ENCODE peak calls at places on chromosome 2, in five cellular contexts. One of them, this sample, is unnamed.

GRCh38 chr2:187547353-187547979 is 6.8 kb downstream of the TFPI start:
- DNase-seq in stomach: no peak
- DNase-seq in left ventricle myocardium inferior: peak
- DNase-seq in H1: no peak
- DNase-seq in pancreas: no peak
- DNase-seq in this sample: no peak

GRCh38 chr2:149401007-149401406 is 70.6 kb downstream of the LYPD6 start:
- DNase-seq in stomach: no peak
- DNase-seq in left ventricle myocardium inferior: no peak
- DNase-seq in H1: no peak
- DNase-seq in pancreas: no peak
- DNase-seq in this sample: no peak

GRCh38 chr2:159615187-159615935 is 987 bp downstream of the BAZ2B start:
- DNase-seq in stomach: peak
- DNase-seq in left ventricle myocardium inferior: peak
- DNase-seq in H1: peak
- DNase-seq in pancreas: peak
- DNase-seq in this sample: peak

GRCh38 chr2:195414479-195414878 is 242.5 kb upstream of the SLC39A10 start:
- DNase-seq in stomach: no peak
- DNase-seq in left ventricle myocardium inferior: no peak
- DNase-seq in H1: no peak
- DNase-seq in pancreas: no peak
- DNase-seq in this sample: no peak

GRCh38 chr2:86360781-86361180 is 23.4 kb upstream of the REEP1 start:
- DNase-seq in stomach: no peak
- DNase-seq in left ventricle myocardium inferior: no peak
- DNase-seq in H1: no peak
- DNase-seq in pancreas: no peak
- DNase-seq in this sample: no peak

GRCh38 chr2:38700113-38700780 is 34.3 kb downstream of the GALM start:
- DNase-seq in stomach: no peak
- DNase-seq in left ventricle myocardium inferior: no peak
- DNase-seq in H1: no peak
- DNase-seq in pancreas: no peak
- DNase-seq in this sample: no peak

GRCh38 chr2:44954902-44955592 is 13.5 kb downstream of the SIX3 start:
- DNase-seq in stomach: no peak
- DNase-seq in left ventricle myocardium inferior: no peak
- DNase-seq in H1: no peak
- DNase-seq in pancreas: no peak
- DNase-seq in this sample: no peak

GRCh38 chr2:239957681-239958181 is 67.4 kb downstream of the NDUFA10 start:
- DNase-seq in stomach: no peak
- DNase-seq in left ventricle myocardium inferior: peak
- DNase-seq in H1: no peak
- DNase-seq in pancreas: peak
- DNase-seq in this sample: no peak

GRCh38 chr2:27891820-27892105 is 1.2 kb downstream of the BABAM2 start:
- DNase-seq in stomach: no peak
- DNase-seq in left ventricle myocardium inferior: no peak
- DNase-seq in H1: no peak
- DNase-seq in pancreas: no peak
- DNase-seq in this sample: no peak

GRCh38 chr2:198476007-198476406 is 671.6 kb downstream of the PLCL1 start:
- DNase-seq in stomach: no peak
- DNase-seq in left ventricle myocardium inferior: no peak
- DNase-seq in H1: no peak
- DNase-seq in pancreas: no peak
- DNase-seq in this sample: no peak

GRCh38 chr2:237449193-237449797 is 35.3 kb upstream of the COL6A3 start:
- DNase-seq in stomach: no peak
- DNase-seq in left ventricle myocardium inferior: peak
- DNase-seq in H1: no peak
- DNase-seq in pancreas: no peak
- DNase-seq in this sample: no peak

GRCh38 chr2:146388757-146389156 is 1456.1 kb upstream of the ACVR2A start:
- DNase-seq in stomach: no peak
- DNase-seq in left ventricle myocardium inferior: no peak
- DNase-seq in H1: no peak
- DNase-seq in pancreas: no peak
- DNase-seq in this sample: no peak

GRCh38 chr2:28824207-28824606 is 13.6 kb downstream of the SPDYA start:
- DNase-seq in stomach: no peak
- DNase-seq in left ventricle myocardium inferior: no peak
- DNase-seq in H1: no peak
- DNase-seq in pancreas: no peak
- DNase-seq in this sample: no peak

GRCh38 chr2:43070039-43070438 is 156.4 kb downstream of the ZFP36L2 start:
- DNase-seq in stomach: peak
- DNase-seq in left ventricle myocardium inferior: peak
- DNase-seq in H1: no peak
- DNase-seq in pancreas: peak
- DNase-seq in this sample: peak

GRCh38 chr2:63189026-63189425 is 138.4 kb downstream of the OTX1 start:
- DNase-seq in stomach: no peak
- DNase-seq in left ventricle myocardium inferior: no peak
- DNase-seq in H1: peak
- DNase-seq in pancreas: no peak
- DNase-seq in this sample: no peak

GRCh38 chr2:37831081-37831780 is 93.9 kb upstream of the RMDN2 start:
- DNase-seq in stomach: no peak
- DNase-seq in left ventricle myocardium inferior: peak
- DNase-seq in H1: no peak
- DNase-seq in pancreas: no peak
- DNase-seq in this sample: no peak

GRCh38 chr2:101823849-101824248 is 126.3 kb downstream of the MAP4K4 start:
- DNase-seq in stomach: no peak
- DNase-seq in left ventricle myocardium inferior: no peak
- DNase-seq in H1: no peak
- DNase-seq in pancreas: no peak
- DNase-seq in this sample: no peak

GRCh38 chr2:8761529-8762164 is 75.8 kb downstream of the KIDINS220 start:
- DNase-seq in stomach: no peak
- DNase-seq in left ventricle myocardium inferior: no peak
- DNase-seq in H1: no peak
- DNase-seq in pancreas: no peak
- DNase-seq in this sample: no peak

GRCh38 chr2:20448246-20449046 is 1.6 kb downstream of the RHOB start:
- DNase-seq in stomach: peak
- DNase-seq in left ventricle myocardium inferior: no peak
- DNase-seq in H1: no peak
- DNase-seq in pancreas: no peak
- DNase-seq in this sample: peak

GRCh38 chr2:44005831-44006230 is 10.0 kb upstream of the LRPPRC start:
- DNase-seq in stomach: no peak
- DNase-seq in left ventricle myocardium inferior: no peak
- DNase-seq in H1: no peak
- DNase-seq in pancreas: no peak
- DNase-seq in this sample: no peak

GRCh38 chr2:190663839-190664238 is 15.0 kb downstream of the NAB1 start:
- DNase-seq in stomach: no peak
- DNase-seq in left ventricle myocardium inferior: no peak
- DNase-seq in H1: no peak
- DNase-seq in pancreas: no peak
- DNase-seq in this sample: no peak

GRCh38 chr2:147260243-147260642 is 584.6 kb upstream of the ACVR2A start:
- DNase-seq in stomach: no peak
- DNase-seq in left ventricle myocardium inferior: no peak
- DNase-seq in H1: no peak
- DNase-seq in pancreas: no peak
- DNase-seq in this sample: no peak

GRCh38 chr2:99084256-99084655 is 57.3 kb upstream of the C2orf15 start:
- DNase-seq in stomach: no peak
- DNase-seq in left ventricle myocardium inferior: no peak
- DNase-seq in H1: no peak
- DNase-seq in pancreas: no peak
- DNase-seq in this sample: no peak

GRCh38 chr2:69914235-69915049 is 467 bp upstream of the MXD1 start:
- DNase-seq in stomach: peak
- DNase-seq in left ventricle myocardium inferior: peak
- DNase-seq in H1: peak
- DNase-seq in pancreas: peak
- DNase-seq in this sample: peak

GRCh38 chr2:112714331-112714730 is 6.5 kb upstream of the NT5DC4 start:
- DNase-seq in stomach: no peak
- DNase-seq in left ventricle myocardium inferior: no peak
- DNase-seq in H1: no peak
- DNase-seq in pancreas: no peak
- DNase-seq in this sample: no peak

GRCh38 chr2:232348936-232349335 is 29.6 kb upstream of the ALPP start:
- DNase-seq in stomach: peak
- DNase-seq in left ventricle myocardium inferior: no peak
- DNase-seq in H1: peak
- DNase-seq in pancreas: peak
- DNase-seq in this sample: peak

GRCh38 chr2:241686322-241686648 is 330 bp downstream of the DTYMK start:
- DNase-seq in stomach: no peak
- DNase-seq in left ventricle myocardium inferior: no peak
- DNase-seq in H1: no peak
- DNase-seq in pancreas: no peak
- DNase-seq in this sample: no peak
- TF ChIP-seq CTCF in stomach: no peak
- TF ChIP-seq CTCF in left ventricle myocardium inferior: no peak
- TF ChIP-seq CTCF in H1: no peak
- TF ChIP-seq CTCF in pancreas: no peak
- TF ChIP-seq CTCF in this sample: no peak

GRCh38 chr2:168494190-168494711 is 38.2 kb downstream of the CERS6 start:
- DNase-seq in stomach: no peak
- DNase-seq in left ventricle myocardium inferior: no peak
- DNase-seq in H1: no peak
- DNase-seq in pancreas: no peak
- DNase-seq in this sample: no peak
- TF ChIP-seq CTCF in stomach: no peak
- TF ChIP-seq CTCF in left ventricle myocardium inferior: no peak
- TF ChIP-seq CTCF in H1: peak
- TF ChIP-seq CTCF in pancreas: no peak
- TF ChIP-seq CTCF in this sample: no peak

DNA sequence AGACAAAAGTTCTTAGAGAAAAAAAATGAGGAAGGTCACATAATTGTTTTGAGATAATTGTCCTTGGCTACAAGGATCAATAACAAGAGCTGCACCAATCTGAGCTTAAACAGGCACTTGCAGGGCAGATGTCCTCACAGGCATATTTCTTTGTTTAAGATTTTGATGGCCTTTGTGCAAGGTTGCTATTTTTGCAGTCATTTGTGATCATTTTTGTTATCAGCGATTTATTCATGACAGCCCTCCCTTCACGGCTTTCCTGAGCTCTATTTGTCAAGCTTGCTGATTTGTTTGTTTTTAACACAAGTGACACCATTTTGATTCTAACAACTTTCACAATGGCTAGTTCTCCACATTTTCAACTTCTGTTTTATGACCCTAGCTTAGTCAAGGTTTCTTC is 418.6 kb upstream of the REG3G start:
- DNase-seq in stomach: no peak
- DNase-seq in left ventricle myocardium inferior: no peak
- DNase-seq in H1: no peak
- DNase-seq in pancreas: no peak
- DNase-seq in this sample: no peak
- TF ChIP-seq CTCF in stomach: no peak
- TF ChIP-seq CTCF in left ventricle myocardium inferior: no peak
- TF ChIP-seq CTCF in H1: no peak
- TF ChIP-seq CTCF in pancreas: no peak
- TF ChIP-seq CTCF in this sample: no peak

GRCh38 chr2:168160897-168161296 is 86.5 kb downstream of the STK39 start:
- DNase-seq in stomach: no peak
- DNase-seq in left ventricle myocardium inferior: no peak
- DNase-seq in H1: no peak
- DNase-seq in pancreas: no peak
- DNase-seq in this sample: no peak
- TF ChIP-seq CTCF in stomach: no peak
- TF ChIP-seq CTCF in left ventricle myocardium inferior: peak
- TF ChIP-seq CTCF in H1: no peak
- TF ChIP-seq CTCF in pancreas: no peak
- TF ChIP-seq CTCF in this sample: no peak

This sample was measured in kidney.